ENCODE peak calls at places on chromosomes 4 and X, in five cellular contexts. F is tibial nerve, A is breast epithelium, T is fibroblast of the aortic adventitia, L is astrocyte. J is an unnamed sample.

GRCh38 chr4:38190717-38191178 is 230.6 kb downstream of the PTTG2 start:
- DNase-seq in F (no peak), A (no peak), T (peak), L (peak), J (peak)

GRCh38 chr4:188439641-188440311 is 300.5 kb downstream of the TRIML1 start:
- DNase-seq in F (no peak), A (peak), T (no peak), L (no peak), J (peak)

GRCh38 chrX:9873952-9874351 is 87.7 kb downstream of the SHROOM2 start:
- DNase-seq in F (no peak), A (no peak), T (no peak), L (no peak), J (no peak)

GRCh38 chrX:69085826-69086225 is 79.4 kb downstream of the PJA1 start:
- DNase-seq in F (no peak), A (no peak), T (no peak), L (no peak), J (no peak)

GRCh38 chr4:80026080-80026479 is 46.9 kb downstream of the ANTXR2 start:
- DNase-seq in F (no peak), A (no peak), T (no peak), L (no peak), J (no peak)

GRCh38 chrX:47579537-47579936 is 2.7 kb upstream of the TIMP1 start:
- DNase-seq in F (no peak), A (no peak), T (peak), L (peak), J (peak)

GRCh38 chr4:82517043-82517442 is 44.7 kb downstream of the TMEM150C start:
- DNase-seq in F (no peak), A (no peak), T (peak), L (peak), J (peak)

GRCh38 chr4:10733016-10733415 is 48.4 kb upstream of the CLNK start:
- DNase-seq in F (no peak), A (no peak), T (no peak), L (no peak), J (no peak)

GRCh38 chr4:7335363-7336066 is 99.2 kb downstream of the PSAPL1 start:
- DNase-seq in F (peak), A (peak), T (peak), L (no peak), J (no peak)

GRCh38 chr4:10018818-10019438 is 2.4 kb downstream of the SLC2A9 start:
- DNase-seq in F (peak), A (peak), T (peak), L (peak), J (peak)

GRCh38 chr4:81030617-81031388 is at the start of gene BMP3:
- DNase-seq in F (peak), A (no peak), T (peak), L (peak), J (no peak)

GRCh38 chr4:140609548-140610425 is 41.0 kb upstream of the UCP1 start:
- DNase-seq in F (no peak), A (no peak), T (peak), L (peak), J (peak)

GRCh38 chr4:141131738-141132688 is 1.3 kb downstream of the RNF150 start:
- DNase-seq in F (peak), A (no peak), T (peak), L (peak), J (no peak)

GRCh38 chr4:173535932-173536331 is 5.9 kb upstream of the HAND2 start:
- DNase-seq in F (no peak), A (no peak), T (peak), L (no peak), J (no peak)

GRCh38 chr4:6951880-6952381 is 42.3 kb downstream of the TBC1D14 start:
- DNase-seq in F (no peak), A (no peak), T (no peak), L (no peak), J (no peak)

GRCh38 chrX:25519258-25519657 is 503.5 kb upstream of the ARX start:
- DNase-seq in F (no peak), A (no peak), T (no peak), L (no peak), J (no peak)

GRCh38 chr4:141391771-141392170 is 171.1 kb downstream of the ZNF330 start:
- DNase-seq in F (no peak), A (no peak), T (no peak), L (peak), J (peak)

GRCh38 chr4:15153662-15154061 is 151.4 kb downstream of the CPEB2 start:
- DNase-seq in F (no peak), A (no peak), T (peak), L (no peak), J (no peak)

GRCh38 chrX:132365490-132365889 is 123.3 kb downstream of the MBNL3 start:
- DNase-seq in F (no peak), A (no peak), T (no peak), L (no peak), J (peak)

GRCh38 chr4:42306221-42307109 is 90.8 kb upstream of the SHISA3 start:
- DNase-seq in F (peak), A (no peak), T (peak), L (no peak), J (peak)

GRCh38 chr4:73911746-73912145 is 42.6 kb downstream of the CXCL1 start:
- DNase-seq in F (no peak), A (no peak), T (no peak), L (no peak), J (peak)

GRCh38 chr4:153217440-153217839 is 13.2 kb downstream of the TRIM2 start:
- DNase-seq in F (no peak), A (no peak), T (peak), L (no peak), J (peak)

GRCh38 chr4:181308476-181309170 is 934.6 kb upstream of the TENM3 start:
- DNase-seq in F (no peak), A (no peak), T (no peak), L (no peak), J (no peak)

GRCh38 chrX:150225266-150225665 is 137.9 kb upstream of the MAMLD1 start:
- DNase-seq in F (no peak), A (no peak), T (no peak), L (no peak), J (no peak)

GRCh38 chr4:38030023-38030422 is 69.8 kb downstream of the PTTG2 start:
- DNase-seq in F (no peak), A (no peak), T (peak), L (peak), J (peak)

GRCh38 chr4:88794087-88794486 is 96.5 kb upstream of the NAP1L5 start:
- DNase-seq in F (no peak), A (no peak), T (no peak), L (no peak), J (no peak)

GRCh38 chr4:88794952-88795351 is 97.3 kb upstream of the NAP1L5 start:
- DNase-seq in F (no peak), A (no peak), T (peak), L (no peak), J (no peak)

GRCh38 chr4:88799900-88800299 is 102.3 kb upstream of the NAP1L5 start:
- DNase-seq in F (no peak), A (no peak), T (no peak), L (no peak), J (no peak)

GRCh38 chr4:88796545-88796944 is 98.9 kb upstream of the NAP1L5 start:
- DNase-seq in F (no peak), A (no peak), T (no peak), L (no peak), J (no peak)

GRCh38 chr4:88797725-88798124 is 100.1 kb upstream of the NAP1L5 start:
- DNase-seq in F (no peak), A (no peak), T (no peak), L (no peak), J (no peak)
- H3K4me3 ChIP-seq in F (no peak), A (no peak), T (no peak), L (no peak), J (no peak)

GRCh38 chrX:13428055-13428786 is 108.4 kb upstream of the ATXN3L start:
- DNase-seq in F (no peak), A (no peak), T (peak), L (peak), J (peak)
- TF ChIP-seq CTCF in F (no peak), A (no peak), T (no peak), L (no peak), J (no peak)

DNA sequence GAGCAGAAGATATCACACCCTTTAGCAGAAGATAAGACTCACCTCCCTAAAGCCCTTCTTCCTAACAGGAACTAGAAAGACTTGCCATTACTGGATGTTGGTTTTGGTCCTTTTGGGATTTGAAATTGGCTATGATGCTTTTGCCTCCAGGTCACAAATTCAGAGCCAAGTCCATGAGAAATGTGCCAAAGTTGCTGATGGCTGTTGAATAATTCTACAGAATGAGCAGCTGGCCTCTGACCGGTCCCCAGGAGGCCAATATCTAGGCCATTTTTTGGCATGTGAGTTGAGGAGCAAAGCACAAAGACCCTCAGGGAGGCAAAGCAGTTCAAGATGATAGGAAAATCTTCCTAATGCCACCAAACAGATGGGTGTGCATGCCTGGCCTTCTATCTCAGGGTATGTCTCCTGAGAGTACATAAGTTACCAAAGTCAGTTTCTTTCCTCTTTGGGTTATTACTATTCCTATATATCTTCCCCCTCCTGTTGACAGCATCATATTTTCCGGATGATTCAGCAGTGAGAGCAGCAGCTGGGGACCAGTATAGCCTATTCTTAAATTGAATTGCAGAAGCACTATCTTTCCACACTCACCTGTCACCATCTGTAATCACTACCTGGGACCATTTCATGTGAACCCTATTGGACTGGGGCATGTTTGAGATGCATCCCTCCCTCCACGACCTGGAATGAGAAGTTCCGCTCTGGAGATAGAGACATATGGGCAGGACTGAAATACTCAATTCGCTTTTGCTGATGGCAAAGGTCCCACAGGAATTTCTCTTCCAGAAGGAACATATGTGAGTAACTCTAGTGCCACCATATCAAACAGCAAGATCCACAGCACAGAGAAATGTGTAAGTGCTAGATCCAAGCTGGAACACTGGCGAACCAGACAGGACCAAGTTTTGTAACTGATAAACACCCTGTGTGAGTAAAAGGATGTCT is 44.2 kb downstream of the SEL1L3 start:
- DNase-seq in F (no peak), A (no peak), T (peak), L (peak), J (peak)
- H3K4me3 ChIP-seq in F (no peak), A (no peak), T (no peak), L (no peak), J (no peak)

DNA sequence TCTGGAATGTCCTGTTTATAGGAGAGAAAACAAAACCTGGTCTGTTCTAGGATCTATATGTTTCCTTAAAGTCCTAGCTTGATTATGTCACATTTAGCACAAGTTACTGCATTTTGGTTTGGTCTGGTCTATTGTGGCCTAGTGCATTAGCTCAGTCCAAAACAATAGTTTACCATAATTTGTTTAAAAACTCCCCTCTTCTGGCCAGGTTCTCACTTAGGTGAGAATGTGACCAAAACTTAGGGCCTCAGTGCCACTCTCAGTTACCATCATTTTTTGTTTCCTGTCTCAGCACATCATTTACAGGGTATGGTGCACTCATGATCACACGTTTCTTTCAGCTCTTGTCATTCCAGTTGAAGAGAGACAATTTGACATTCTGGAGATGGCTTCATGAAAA is 378.5 kb downstream of the KLHL4 start:
- DNase-seq in F (no peak), A (no peak), T (no peak), L (no peak), J (no peak)
- TF ChIP-seq CTCF in F (no peak), A (no peak), T (no peak), L (no peak), J (no peak)

GRCh38 chr4:110617095-110617494 is 5.8 kb downstream of the PITX2 start:
- DNase-seq in F (no peak), A (no peak), T (no peak), L (no peak), J (no peak)

GRCh38 chr4:110615366-110616161 is 7.3 kb downstream of the PITX2 start:
- DNase-seq in F (no peak), A (no peak), T (no peak), L (no peak), J (no peak)

GRCh38 chr4:110614981-110615365 is 7.9 kb downstream of the PITX2 start:
- DNase-seq in F (no peak), A (no peak), T (no peak), L (no peak), J (no peak)

GRCh38 chr4:110618091-110619000 is 4.5 kb downstream of the PITX2 start:
- DNase-seq in F (no peak), A (no peak), T (no peak), L (no peak), J (no peak)

GRCh38 chr4:110616162-110617062 is 6.5 kb downstream of the PITX2 start:
- DNase-seq in F (no peak), A (no peak), T (no peak), L (no peak), J (no peak)
- H3K4me3 ChIP-seq in F (no peak), A (no peak), T (no peak), L (no peak), J (no peak)

DNA sequence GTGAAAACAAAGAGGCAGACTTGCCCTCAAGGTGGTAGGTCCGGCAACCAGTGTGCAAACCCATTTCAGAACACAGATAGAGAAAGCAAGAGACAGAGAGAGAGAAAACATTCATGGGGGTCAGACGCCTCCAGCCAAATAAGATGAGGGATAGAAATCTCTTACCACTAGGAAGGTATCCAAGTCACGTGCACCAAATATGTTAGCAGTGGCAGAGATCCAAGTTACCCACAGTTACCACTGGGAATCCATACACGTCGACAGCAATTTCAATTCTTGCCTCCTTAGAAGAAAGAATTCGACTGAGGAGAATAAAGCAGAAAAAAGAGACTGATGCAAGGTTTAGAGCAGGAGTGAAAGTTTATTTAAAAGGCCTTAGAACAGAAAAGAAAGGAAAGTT is 252.7 kb downstream of the NAP1L3 start:
- DNase-seq in F (no peak), A (no peak), T (peak), L (no peak), J (no peak)
- TF ChIP-seq CTCF in F (no peak), A (no peak), T (no peak), L (no peak), J (no peak)

DNA sequence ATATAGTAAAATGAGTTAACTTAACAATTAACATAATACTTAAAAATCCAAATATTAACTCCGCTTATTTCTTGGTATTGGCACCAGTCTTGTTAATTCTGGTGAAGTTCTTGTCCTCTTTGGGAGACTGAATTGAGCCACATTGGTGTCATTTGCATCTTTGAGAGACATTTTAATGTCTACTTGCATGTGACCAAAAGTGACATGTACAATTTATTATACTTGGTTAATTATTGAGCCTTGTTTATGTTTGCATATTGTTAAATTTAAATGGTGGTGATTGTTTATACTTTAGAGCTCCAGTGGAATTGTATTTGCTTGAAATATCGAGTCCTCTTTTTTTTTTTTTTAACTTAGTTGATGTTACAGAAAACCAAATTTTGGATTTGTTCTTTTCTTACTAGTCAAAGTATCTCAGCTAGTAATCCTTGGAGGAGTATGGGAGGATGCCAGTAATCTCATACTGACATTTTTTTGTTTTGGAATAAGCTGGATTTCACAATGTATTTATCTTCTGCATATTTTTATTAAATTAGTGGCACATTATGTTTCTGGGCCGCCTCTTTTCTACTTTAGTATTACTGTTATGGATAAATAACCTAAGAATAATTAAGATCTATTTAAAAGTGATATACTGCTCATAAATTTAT is 3.9 kb downstream of the SPCS3 start:
- DNase-seq in F (no peak), A (no peak), T (peak), L (no peak), J (no peak)
- H3K4me3 ChIP-seq in F (no peak), A (no peak), T (no peak), L (no peak), J (no peak)

DNA sequence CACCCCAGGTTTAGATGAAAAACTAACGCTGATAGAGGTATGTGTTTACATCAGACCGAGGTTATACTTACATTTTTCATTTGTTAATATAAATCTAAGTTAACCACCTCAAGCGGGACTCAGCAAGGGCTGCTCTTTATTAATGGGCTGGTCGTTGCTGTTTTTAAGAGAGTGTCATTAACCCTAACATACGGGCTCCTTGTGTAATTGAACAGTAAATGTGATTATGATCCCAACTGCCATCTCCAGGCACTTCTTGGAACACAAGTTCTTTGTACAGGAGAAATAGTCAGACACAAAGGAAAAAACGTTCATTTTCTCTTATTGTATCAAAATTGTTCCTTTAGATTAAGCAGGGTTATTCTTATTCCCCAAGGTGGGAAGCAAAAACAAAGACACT is 95.7 kb downstream of the RASL11B start:
- DNase-seq in F (no peak), A (no peak), T (no peak), L (no peak), J (no peak)
- TF ChIP-seq CTCF in F (no peak), A (no peak), T (no peak), L (no peak), J (no peak)

J was measured in fibroblast of mammary gland.